ENCODE peak calls at places on chromosome 18, in four cellular contexts. One of them, this sample, is unnamed.

GRCh38 chr18:34729264-34729663 is 19.2 kb downstream of the DTNA start:
- DNase-seq in hypothalamus: no peak
- DNase-seq in HS-5: no peak
- DNase-seq in adrenal gland: no peak
- DNase-seq in this sample: no peak

GRCh38 chr18:76524900-76525698 is 30.1 kb upstream of the ZNF516 start:
- DNase-seq in hypothalamus: no peak
- DNase-seq in HS-5: no peak
- DNase-seq in adrenal gland: no peak
- DNase-seq in this sample: no peak

GRCh38 chr18:35415511-35416427 is 38.6 kb upstream of the ZNF396 start:
- DNase-seq in adrenal gland: no peak
- DNase-seq in HS-5: no peak
- DNase-seq in hypothalamus: no peak
- DNase-seq in this sample: no peak

GRCh38 chr18:37330173-37330572 is 235.4 kb downstream of the CELF4 start:
- DNase-seq in adrenal gland: no peak
- DNase-seq in hypothalamus: no peak
- DNase-seq in HS-5: no peak
- DNase-seq in this sample: no peak

GRCh38 chr18:26309283-26309682 is 83.0 kb downstream of the TAF4B start:
- DNase-seq in HS-5: peak; percentile 47
- DNase-seq in adrenal gland: no peak
- DNase-seq in hypothalamus: no peak
- DNase-seq in this sample: no peak

GRCh38 chr18:11387880-11388279 is 221.5 kb upstream of the SLC35G4 start:
- DNase-seq in HS-5: no peak
- DNase-seq in hypothalamus: peak; percentile 12
- DNase-seq in adrenal gland: peak; percentile 62
- DNase-seq in this sample: peak; percentile 75

GRCh38 chr18:26574958-26575864 is 26.9 kb upstream of the KCTD1 start:
- DNase-seq in hypothalamus: peak; percentile 15
- DNase-seq in adrenal gland: peak; percentile 48
- DNase-seq in HS-5: no peak
- DNase-seq in this sample: no peak

GRCh38 chr18:25826377-25826776 is 264.0 kb downstream of the SS18 start:
- DNase-seq in hypothalamus: no peak
- DNase-seq in adrenal gland: no peak
- DNase-seq in HS-5: no peak
- DNase-seq in this sample: no peak

GRCh38 chr18:9596257-9596656 is 18.1 kb downstream of the PPP4R1 start:
- DNase-seq in hypothalamus: no peak
- DNase-seq in HS-5: no peak
- DNase-seq in adrenal gland: no peak
- DNase-seq in this sample: no peak

GRCh38 chr18:23196119-23197004 is 61.1 kb downstream of the CABLES1 start:
- DNase-seq in hypothalamus: no peak
- DNase-seq in HS-5: no peak
- DNase-seq in adrenal gland: no peak
- DNase-seq in this sample: no peak

GRCh38 chr18:68454511-68455228 is 260.2 kb downstream of the TMX3 start:
- DNase-seq in HS-5: no peak
- DNase-seq in adrenal gland: no peak
- DNase-seq in hypothalamus: no peak
- DNase-seq in this sample: no peak

GRCh38 chr18:42446195-42446594 is 491.2 kb downstream of the PIK3C3 start:
- DNase-seq in adrenal gland: no peak
- DNase-seq in hypothalamus: no peak
- DNase-seq in HS-5: peak; percentile 75
- DNase-seq in this sample: no peak

GRCh38 chr18:35775887-35776286 is 194.3 kb downstream of the GALNT1 start:
- DNase-seq in adrenal gland: no peak
- DNase-seq in hypothalamus: no peak
- DNase-seq in HS-5: no peak
- DNase-seq in this sample: no peak

GRCh38 chr18:35610089-35610488 is 28.5 kb downstream of the GALNT1 start:
- DNase-seq in adrenal gland: no peak
- DNase-seq in HS-5: no peak
- DNase-seq in hypothalamus: no peak
- DNase-seq in this sample: no peak

GRCh38 chr18:55318864-55319516 is 269.0 kb downstream of the TCF4 start:
- DNase-seq in adrenal gland: no peak
- DNase-seq in HS-5: no peak
- DNase-seq in hypothalamus: no peak
- DNase-seq in this sample: no peak

GRCh38 chr18:25646971-25647370 is 295.0 kb upstream of the ZNF521 start:
- DNase-seq in hypothalamus: no peak
- DNase-seq in HS-5: peak; percentile 58
- DNase-seq in adrenal gland: no peak
- DNase-seq in this sample: no peak

GRCh38 chr18:70627100-70627802 is 338.4 kb downstream of the SOCS6 start:
- DNase-seq in hypothalamus: no peak
- DNase-seq in adrenal gland: no peak
- DNase-seq in HS-5: no peak
- DNase-seq in this sample: no peak

GRCh38 chr18:37305084-37305483 is 260.5 kb downstream of the CELF4 start:
- DNase-seq in adrenal gland: no peak
- DNase-seq in hypothalamus: no peak
- DNase-seq in HS-5: no peak
- DNase-seq in this sample: no peak

GRCh38 chr18:67771271-67771670 is 254.8 kb upstream of the DSEL start:
- DNase-seq in hypothalamus: no peak
- DNase-seq in adrenal gland: no peak
- DNase-seq in HS-5: peak; percentile 40
- DNase-seq in this sample: no peak

GRCh38 chr18:48933578-48934399 is 17.0 kb downstream of the SMAD7 start:
- DNase-seq in hypothalamus: peak; percentile 34
- DNase-seq in adrenal gland: no peak
- DNase-seq in HS-5: no peak
- DNase-seq in this sample: no peak

This sample was measured in left lobe of liver.